ENCODE peak calls at places on chromosome 12, in four cellular contexts. One of them, this sample, is unnamed.

GRCh38 chr12:130334399-130334798 is 3.3 kb upstream of the PIWIL1 start:
- DNase-seq in sigmoid colon: no peak
- DNase-seq in H9: no peak
- DNase-seq in amniotic epithelial cell: no peak
- DNase-seq in this sample: no peak

GRCh38 chr12:51773145-51773869 is 75.2 kb downstream of the FIGNL2 start:
- DNase-seq in sigmoid colon: no peak
- DNase-seq in H9: no peak
- DNase-seq in amniotic epithelial cell: peak; percentile 71
- DNase-seq in this sample: no peak

GRCh38 chr12:89514751-89515150 is 9.8 kb downstream of the GALNT4 start:
- DNase-seq in sigmoid colon: no peak
- DNase-seq in H9: no peak
- DNase-seq in amniotic epithelial cell: no peak
- DNase-seq in this sample: no peak

GRCh38 chr12:49231881-49232650 is 32.8 kb upstream of the TUBA1C start:
- DNase-seq in sigmoid colon: no peak
- DNase-seq in H9: no peak
- DNase-seq in amniotic epithelial cell: no peak
- DNase-seq in this sample: no peak

GRCh38 chr12:25797335-25797863 is 161.1 kb upstream of the RASSF8 start:
- DNase-seq in sigmoid colon: no peak
- DNase-seq in H9: no peak
- DNase-seq in amniotic epithelial cell: no peak
- DNase-seq in this sample: no peak

GRCh38 chr12:21831671-21832357 is 57.3 kb upstream of the KCNJ8 start:
- DNase-seq in sigmoid colon: peak; percentile 89
- DNase-seq in H9: no peak
- DNase-seq in amniotic epithelial cell: no peak
- DNase-seq in this sample: no peak

GRCh38 chr12:9721394-9722092 is 11.4 kb downstream of the CLECL1 start:
- DNase-seq in sigmoid colon: no peak
- DNase-seq in H9: no peak
- DNase-seq in amniotic epithelial cell: peak; percentile 80
- DNase-seq in this sample: no peak

GRCh38 chr12:24822121-24822899 is 126.6 kb downstream of the BCAT1 start:
- DNase-seq in sigmoid colon: no peak
- DNase-seq in H9: no peak
- DNase-seq in amniotic epithelial cell: peak; percentile 96
- DNase-seq in this sample: no peak

GRCh38 chr12:18250313-18250916 is 10.9 kb upstream of the PIK3C2G start:
- DNase-seq in sigmoid colon: no peak
- DNase-seq in H9: no peak
- DNase-seq in amniotic epithelial cell: peak; percentile 69
- DNase-seq in this sample: no peak

GRCh38 chr12:102879144-102879763 is 37.8 kb downstream of the PAH start:
- DNase-seq in sigmoid colon: peak; percentile 68
- DNase-seq in H9: peak; percentile 84
- DNase-seq in amniotic epithelial cell: peak; percentile 44
- DNase-seq in this sample: no peak

GRCh38 chr12:47903151-47903611 is 1.6 kb downstream of the VDR start:
- DNase-seq in sigmoid colon: peak; percentile 63
- DNase-seq in H9: no peak
- DNase-seq in amniotic epithelial cell: peak; percentile 50
- DNase-seq in this sample: no peak

GRCh38 chr12:92118826-92119536 is 26.7 kb downstream of the BTG1 start:
- DNase-seq in sigmoid colon: no peak
- DNase-seq in H9: no peak
- DNase-seq in amniotic epithelial cell: no peak
- DNase-seq in this sample: no peak

GRCh38 chr12:95978351-95978750 is 17.8 kb downstream of the HAL start:
- DNase-seq in sigmoid colon: no peak
- DNase-seq in H9: no peak
- DNase-seq in amniotic epithelial cell: no peak
- DNase-seq in this sample: no peak

GRCh38 chr12:114733919-114734318 is 49.9 kb upstream of the TBX3 start:
- DNase-seq in sigmoid colon: no peak
- DNase-seq in H9: no peak
- DNase-seq in amniotic epithelial cell: no peak
- DNase-seq in this sample: no peak

GRCh38 chr12:70260610-70261009 is 17.4 kb downstream of the CNOT2 start:
- DNase-seq in sigmoid colon: no peak
- DNase-seq in H9: no peak
- DNase-seq in amniotic epithelial cell: no peak
- DNase-seq in this sample: no peak

GRCh38 chr12:3750616-3751015 is 2.3 kb downstream of the CRACR2A start:
- DNase-seq in sigmoid colon: no peak
- DNase-seq in H9: peak; percentile 29
- DNase-seq in amniotic epithelial cell: no peak
- DNase-seq in this sample: no peak

GRCh38 chr12:77630341-77630740 is 200.4 kb upstream of the NAV3 start:
- DNase-seq in sigmoid colon: no peak
- DNase-seq in H9: no peak
- DNase-seq in amniotic epithelial cell: peak; percentile 2
- DNase-seq in this sample: no peak

GRCh38 chr12:77685112-77685511 is 145.6 kb upstream of the NAV3 start:
- DNase-seq in sigmoid colon: no peak
- DNase-seq in H9: peak; percentile 65
- DNase-seq in amniotic epithelial cell: peak; percentile 72
- DNase-seq in this sample: no peak

GRCh38 chr12:71756054-71756675 is 1.5 kb downstream of the RAB21 start:
- DNase-seq in sigmoid colon: no peak
- DNase-seq in H9: no peak
- DNase-seq in amniotic epithelial cell: no peak
- DNase-seq in this sample: no peak

GRCh38 chr12:130139971-130140547 is 22.2 kb upstream of the FZD10 start:
- DNase-seq in sigmoid colon: no peak
- DNase-seq in H9: no peak
- DNase-seq in amniotic epithelial cell: no peak
- DNase-seq in this sample: no peak

GRCh38 chr12:116206828-116207227 is 70.7 kb downstream of the MED13L start:
- DNase-seq in sigmoid colon: no peak
- DNase-seq in H9: no peak
- DNase-seq in amniotic epithelial cell: no peak
- DNase-seq in this sample: no peak

GRCh38 chr12:67650127-67650495 is 1.6 kb downstream of the DYRK2 start:
- DNase-seq in sigmoid colon: no peak
- DNase-seq in H9: no peak
- DNase-seq in amniotic epithelial cell: no peak
- DNase-seq in this sample: no peak

GRCh38 chr12:101604132-101604531 is 9.4 kb downstream of the MYBPC1 start:
- DNase-seq in sigmoid colon: no peak
- DNase-seq in H9: no peak
- DNase-seq in amniotic epithelial cell: no peak
- DNase-seq in this sample: no peak

GRCh38 chr12:56333197-56333678 is 562 bp downstream of the PAN2 start:
- DNase-seq in sigmoid colon: no peak
- DNase-seq in H9: no peak
- DNase-seq in amniotic epithelial cell: no peak
- DNase-seq in this sample: no peak

GRCh38 chr12:100753837-100754236 is 40.7 kb upstream of the ANO4 start:
- DNase-seq in sigmoid colon: no peak
- DNase-seq in H9: no peak
- DNase-seq in amniotic epithelial cell: no peak
- DNase-seq in this sample: no peak

GRCh38 chr12:130447655-130447965 is 109.9 kb downstream of the PIWIL1 start:
- DNase-seq in sigmoid colon: no peak
- DNase-seq in H9: no peak
- DNase-seq in amniotic epithelial cell: no peak
- DNase-seq in this sample: no peak

GRCh38 chr12:113271853-113272561 is 50.7 kb downstream of the TPCN1 start:
- DNase-seq in sigmoid colon: peak; percentile 94
- DNase-seq in H9: no peak
- DNase-seq in amniotic epithelial cell: peak; percentile 88
- DNase-seq in this sample: no peak

GRCh38 chr12:66751432-66752113 is 72.7 kb upstream of the GRIP1 start:
- DNase-seq in sigmoid colon: no peak
- DNase-seq in H9: no peak
- DNase-seq in amniotic epithelial cell: no peak
- DNase-seq in this sample: no peak

GRCh38 chr12:98352835-98353234 is 162.6 kb upstream of the TMPO start:
- DNase-seq in sigmoid colon: no peak
- DNase-seq in H9: no peak
- DNase-seq in amniotic epithelial cell: peak; percentile 66
- DNase-seq in this sample: no peak

GRCh38 chr12:47527816-47528215 is 178.0 kb downstream of the RPAP3 start:
- DNase-seq in sigmoid colon: no peak
- DNase-seq in H9: no peak
- DNase-seq in amniotic epithelial cell: peak; percentile 91
- DNase-seq in this sample: no peak

GRCh38 chr12:45745861-45746277 is 16.4 kb downstream of the ARID2 start:
- DNase-seq in sigmoid colon: no peak
- DNase-seq in H9: no peak
- DNase-seq in amniotic epithelial cell: peak; percentile 64
- DNase-seq in this sample: no peak